ENCODE peak calls at places on chromosomes 7 and 10, in seven cellular contexts. One of them, this sample, is unnamed.

GRCh38 chr10:76201962-76202361 is 770.5 kb downstream of the LRMDA start:
- DNase-seq in right lobe of liver: no peak
- DNase-seq in uterus: no peak
- DNase-seq in spleen: no peak
- DNase-seq in stomach: no peak
- DNase-seq in sigmoid colon: no peak
- DNase-seq in GM12878: no peak
- DNase-seq in this sample: no peak

GRCh38 chr7:41256186-41256945 is 446.5 kb downstream of the INHBA start:
- DNase-seq in right lobe of liver: no peak
- DNase-seq in uterus: no peak
- DNase-seq in spleen: no peak
- DNase-seq in stomach: no peak
- DNase-seq in sigmoid colon: no peak
- DNase-seq in GM12878: no peak
- DNase-seq in this sample: no peak

GRCh38 chr10:79180619-79181221 is 112.0 kb downstream of the ZMIZ1 start:
- DNase-seq in right lobe of liver: no peak
- DNase-seq in uterus: no peak
- DNase-seq in spleen: no peak
- DNase-seq in stomach: no peak
- DNase-seq in sigmoid colon: no peak
- DNase-seq in GM12878: no peak
- DNase-seq in this sample: no peak

GRCh38 chr10:51700228-51700835 is 937 bp upstream of the CSTF2T start:
- DNase-seq in right lobe of liver: no peak
- DNase-seq in uterus: peak; percentile 23
- DNase-seq in spleen: no peak
- DNase-seq in stomach: peak; percentile 40
- DNase-seq in sigmoid colon: no peak
- DNase-seq in GM12878: no peak
- DNase-seq in this sample: no peak

GRCh38 chr7:51111256-51111655 is 205.4 kb downstream of the COBL start:
- DNase-seq in right lobe of liver: no peak
- DNase-seq in uterus: no peak
- DNase-seq in spleen: no peak
- DNase-seq in stomach: no peak
- DNase-seq in sigmoid colon: no peak
- DNase-seq in GM12878: no peak
- DNase-seq in this sample: no peak

GRCh38 chr10:59064116-59064707 is 112.2 kb upstream of the PHYHIPL start:
- DNase-seq in right lobe of liver: no peak
- DNase-seq in uterus: no peak
- DNase-seq in spleen: no peak
- DNase-seq in stomach: no peak
- DNase-seq in sigmoid colon: no peak
- DNase-seq in GM12878: no peak
- DNase-seq in this sample: no peak

GRCh38 chr10:106495931-106496330 is 668.6 kb downstream of the SORCS1 start:
- DNase-seq in right lobe of liver: no peak
- DNase-seq in uterus: no peak
- DNase-seq in spleen: no peak
- DNase-seq in stomach: no peak
- DNase-seq in sigmoid colon: no peak
- DNase-seq in GM12878: no peak
- DNase-seq in this sample: no peak

GRCh38 chr7:152594801-152595200 is 81.1 kb downstream of the XRCC2 start:
- DNase-seq in right lobe of liver: no peak
- DNase-seq in uterus: no peak
- DNase-seq in spleen: peak; percentile 68
- DNase-seq in stomach: peak; percentile 18
- DNase-seq in sigmoid colon: no peak
- DNase-seq in GM12878: no peak
- DNase-seq in this sample: no peak

GRCh38 chr7:150363872-150364271 is 4.8 kb upstream of the REPIN1 start:
- DNase-seq in right lobe of liver: no peak
- DNase-seq in uterus: no peak
- DNase-seq in spleen: no peak
- DNase-seq in stomach: no peak
- DNase-seq in sigmoid colon: no peak
- DNase-seq in GM12878: no peak
- DNase-seq in this sample: no peak

GRCh38 chr7:33108591-33108930 is 643 bp downstream of the RP9 start:
- DNase-seq in right lobe of liver: no peak
- DNase-seq in uterus: no peak
- DNase-seq in spleen: no peak
- DNase-seq in stomach: no peak
- DNase-seq in sigmoid colon: no peak
- DNase-seq in GM12878: no peak
- DNase-seq in this sample: no peak

GRCh38 chr10:125037145-125037544 is 95.2 kb downstream of the ZRANB1 start:
- DNase-seq in right lobe of liver: no peak
- DNase-seq in uterus: no peak
- DNase-seq in spleen: no peak
- DNase-seq in stomach: no peak
- DNase-seq in sigmoid colon: no peak
- DNase-seq in GM12878: no peak
- DNase-seq in this sample: peak; percentile 78

GRCh38 chr10:121115154-121115553 is 264.0 kb downstream of the WDR11 start:
- DNase-seq in right lobe of liver: no peak
- DNase-seq in uterus: no peak
- DNase-seq in spleen: no peak
- DNase-seq in stomach: no peak
- DNase-seq in sigmoid colon: no peak
- DNase-seq in GM12878: no peak
- DNase-seq in this sample: no peak

GRCh38 chr7:2757361-2757903 is 69.4 kb downstream of the AMZ1 start:
- DNase-seq in right lobe of liver: no peak
- DNase-seq in uterus: peak; percentile 59
- DNase-seq in spleen: no peak
- DNase-seq in stomach: no peak
- DNase-seq in sigmoid colon: peak; percentile 93
- DNase-seq in GM12878: no peak
- DNase-seq in this sample: no peak

GRCh38 chr10:34955391-34955790 is 134.8 kb downstream of the CUL2 start:
- DNase-seq in right lobe of liver: no peak
- DNase-seq in uterus: no peak
- DNase-seq in spleen: no peak
- DNase-seq in stomach: no peak
- DNase-seq in sigmoid colon: no peak
- DNase-seq in GM12878: no peak
- DNase-seq in this sample: no peak

GRCh38 chr10:33290286-33291052 is 44.0 kb downstream of the NRP1 start:
- DNase-seq in right lobe of liver: no peak
- DNase-seq in uterus: no peak
- DNase-seq in spleen: no peak
- DNase-seq in stomach: no peak
- DNase-seq in sigmoid colon: no peak
- DNase-seq in GM12878: no peak
- DNase-seq in this sample: no peak

GRCh38 chr7:28315565-28316420 is 96.5 kb upstream of the CREB5 start:
- DNase-seq in right lobe of liver: no peak
- DNase-seq in uterus: peak; percentile 70
- DNase-seq in spleen: no peak
- DNase-seq in stomach: no peak
- DNase-seq in sigmoid colon: peak; percentile 82
- DNase-seq in GM12878: no peak
- DNase-seq in this sample: no peak

GRCh38 chr7:875476-876076 is 778 bp upstream of the GET4 start:
- DNase-seq in right lobe of liver: peak; percentile 54
- DNase-seq in uterus: peak; percentile 43
- DNase-seq in spleen: peak; percentile 92
- DNase-seq in stomach: no peak
- DNase-seq in sigmoid colon: no peak
- DNase-seq in GM12878: no peak
- DNase-seq in this sample: peak; percentile 61

DNA sequence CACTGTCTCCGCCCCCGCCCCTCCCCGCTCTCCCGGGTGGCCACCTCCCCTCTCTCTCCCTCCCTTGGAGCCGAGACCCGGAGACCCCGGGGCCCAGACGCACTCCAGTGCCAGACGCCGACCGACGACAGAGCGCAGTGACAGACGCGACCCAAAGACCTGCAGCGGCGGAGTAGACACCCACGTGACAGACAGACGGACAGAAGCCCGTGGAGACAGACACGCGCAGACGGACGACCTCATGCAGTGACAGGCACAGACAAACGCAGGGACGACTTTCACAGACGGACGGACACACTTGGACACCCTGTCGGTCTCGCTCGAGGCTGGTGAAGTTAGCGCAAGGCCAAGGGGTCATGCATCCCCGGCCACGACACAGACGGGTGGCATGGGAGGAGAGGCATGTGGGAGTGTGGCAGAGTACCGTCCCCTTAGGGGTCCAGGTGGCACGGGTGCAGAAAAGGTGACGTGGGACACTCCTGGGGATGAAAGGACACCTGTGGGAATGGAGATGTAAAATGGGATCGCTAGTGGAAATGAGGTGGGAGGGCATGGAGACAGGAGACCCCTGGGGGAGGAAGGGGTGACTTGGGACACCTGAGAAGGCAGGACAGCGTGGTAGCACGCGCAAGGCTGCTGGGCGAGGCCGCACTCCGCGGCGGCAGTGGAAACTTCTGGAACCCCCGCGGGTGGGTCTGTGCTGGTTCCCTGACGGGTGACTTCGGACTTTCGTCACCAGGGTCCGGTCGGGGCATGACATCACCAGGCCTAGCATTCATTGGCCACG is 461 bp upstream of the ACHE start:
- DNase-seq in right lobe of liver: peak; percentile 75
- DNase-seq in uterus: peak; percentile 48
- DNase-seq in spleen: peak; percentile 77
- DNase-seq in stomach: peak; percentile 54
- DNase-seq in sigmoid colon: peak; percentile 68
- DNase-seq in GM12878: no peak
- DNase-seq in this sample: peak; percentile 81
- TF ChIP-seq POLR2A in right lobe of liver: peak; percentile 37
- TF ChIP-seq POLR2A in uterus: no peak
- TF ChIP-seq POLR2A in spleen: no peak
- TF ChIP-seq POLR2A in stomach: no peak
- TF ChIP-seq POLR2A in sigmoid colon: no peak
- TF ChIP-seq POLR2A in GM12878: no peak
- TF ChIP-seq POLR2A in this sample: peak; percentile 71

GRCh38 chr7:55105952-55106351 is 87.1 kb downstream of the EGFR start:
- DNase-seq in right lobe of liver: no peak
- DNase-seq in uterus: no peak
- DNase-seq in spleen: no peak
- DNase-seq in stomach: no peak
- DNase-seq in sigmoid colon: no peak
- DNase-seq in GM12878: no peak
- DNase-seq in this sample: no peak

GRCh38 chr7:55109384-55110167 is 90.8 kb downstream of the EGFR start:
- DNase-seq in right lobe of liver: no peak
- DNase-seq in uterus: no peak
- DNase-seq in spleen: no peak
- DNase-seq in stomach: peak; percentile 39
- DNase-seq in sigmoid colon: no peak
- DNase-seq in GM12878: no peak
- DNase-seq in this sample: no peak

GRCh38 chr7:55108818-55109217 is 90.0 kb downstream of the EGFR start:
- DNase-seq in right lobe of liver: no peak
- DNase-seq in uterus: no peak
- DNase-seq in spleen: no peak
- DNase-seq in stomach: no peak
- DNase-seq in sigmoid colon: no peak
- DNase-seq in GM12878: no peak
- DNase-seq in this sample: no peak

GRCh38 chr7:55107946-55108345 is 89.1 kb downstream of the EGFR start:
- DNase-seq in right lobe of liver: no peak
- DNase-seq in uterus: no peak
- DNase-seq in spleen: no peak
- DNase-seq in stomach: no peak
- DNase-seq in sigmoid colon: no peak
- DNase-seq in GM12878: no peak
- DNase-seq in this sample: no peak

GRCh38 chr7:55108401-55108800 is 89.6 kb downstream of the EGFR start:
- DNase-seq in right lobe of liver: no peak
- DNase-seq in uterus: no peak
- DNase-seq in spleen: no peak
- DNase-seq in stomach: no peak
- DNase-seq in sigmoid colon: no peak
- DNase-seq in GM12878: no peak
- DNase-seq in this sample: no peak
- H3K4me1 ChIP-seq in right lobe of liver: no peaks in the 10 kb centered on the region
- H3K4me1 ChIP-seq in uterus: no peaks in the 10 kb centered on the region
- H3K4me1 ChIP-seq in spleen: no peaks in the 10 kb centered on the region
- H3K4me1 ChIP-seq in stomach: peaks cover 76% of the 10 kb centered on the region
- H3K4me1 ChIP-seq in sigmoid colon: peaks cover 42% of the 10 kb centered on the region
- H3K4me1 ChIP-seq in GM12878: no peaks in the 10 kb centered on the region
- H3K4me1 ChIP-seq in this sample: no peaks in the 10 kb centered on the region

DNA sequence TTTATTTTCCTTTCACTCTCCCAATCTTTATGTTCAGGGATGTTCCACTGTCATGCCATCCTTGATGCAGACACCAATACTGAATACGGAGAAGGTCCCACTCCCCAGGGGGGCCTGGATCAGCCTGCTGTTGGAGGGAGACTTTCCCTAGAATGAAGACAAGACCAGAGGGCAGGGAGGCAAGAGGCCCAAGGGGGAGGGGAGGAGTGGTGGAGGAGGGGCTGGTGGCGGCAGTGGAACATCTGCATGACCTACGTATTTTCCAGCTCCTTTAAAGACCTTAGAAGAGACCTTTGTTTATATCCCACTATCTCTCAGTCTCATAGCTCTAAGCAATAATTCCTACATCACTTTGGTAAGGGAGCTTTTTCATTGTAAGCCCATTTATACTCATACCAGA is 183.0 kb downstream of the HECW1 start:
- DNase-seq in right lobe of liver: no peak
- DNase-seq in uterus: no peak
- DNase-seq in spleen: no peak
- DNase-seq in stomach: no peak
- DNase-seq in sigmoid colon: no peak
- DNase-seq in GM12878: no peak
- DNase-seq in this sample: no peak
- H3K27ac ChIP-seq in right lobe of liver: no peak overlapping the region
- H3K27ac ChIP-seq in uterus: no peak overlapping the region
- H3K27ac ChIP-seq in spleen: no peak overlapping the region
- H3K27ac ChIP-seq in stomach: no peak overlapping the region
- H3K27ac ChIP-seq in sigmoid colon: no peak overlapping the region
- H3K27ac ChIP-seq in GM12878: no peak overlapping the region
- H3K27ac ChIP-seq in this sample: no peak overlapping the region

DNA sequence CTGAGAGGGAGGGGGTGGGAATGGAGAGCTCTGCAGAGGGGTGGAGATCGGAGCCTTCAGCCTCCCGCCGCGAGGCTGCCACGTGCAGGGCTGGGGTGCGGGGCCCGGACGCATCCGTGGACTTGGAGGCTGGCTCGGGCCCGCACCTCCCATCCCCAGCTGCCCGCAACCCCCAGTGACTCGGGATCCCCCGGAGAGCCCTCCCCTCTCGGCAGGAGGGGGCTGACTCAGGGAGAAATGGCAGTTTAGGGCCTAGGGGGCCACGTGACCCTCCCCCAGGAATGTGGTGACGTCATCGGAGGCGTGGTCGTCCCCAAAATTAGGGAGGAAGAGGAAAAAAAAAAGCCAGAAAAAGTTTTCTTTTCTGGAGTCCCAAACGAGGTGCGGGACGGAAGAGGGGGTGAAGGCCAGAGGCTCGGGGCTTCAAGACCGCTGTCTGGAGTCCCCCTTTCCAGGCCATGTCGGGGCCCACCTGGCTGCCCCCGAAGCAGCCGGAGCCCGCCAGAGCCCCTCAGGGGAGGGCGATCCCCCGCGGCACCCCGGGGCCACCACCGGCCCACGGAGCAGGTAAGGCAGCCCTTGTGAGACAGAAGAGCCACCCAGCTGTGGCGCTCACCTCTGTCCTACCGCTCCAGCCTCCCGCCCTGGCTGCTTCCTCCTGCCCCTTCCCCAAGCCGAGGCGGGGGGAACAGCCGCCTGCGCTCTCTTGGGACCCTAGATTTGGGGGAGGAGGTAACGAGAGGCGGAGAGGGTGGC is at the start of gene TRIP6:
- DNase-seq in right lobe of liver: peak; percentile 86
- DNase-seq in uterus: peak; percentile 97
- DNase-seq in spleen: peak; percentile 86
- DNase-seq in stomach: peak; percentile 65
- DNase-seq in sigmoid colon: peak; percentile 96
- DNase-seq in GM12878: no peak
- DNase-seq in this sample: peak; percentile 88
- TF ChIP-seq POLR2A in right lobe of liver: peak; percentile 41
- TF ChIP-seq POLR2A in uterus: peak; percentile 47
- TF ChIP-seq POLR2A in spleen: no peak
- TF ChIP-seq POLR2A in stomach: no peak
- TF ChIP-seq POLR2A in sigmoid colon: peak; percentile 24
- TF ChIP-seq POLR2A in GM12878: peak; percentile 74
- TF ChIP-seq POLR2A in this sample: no peak

This sample was measured in Peyer's patch.